ENCODE peak calls at places on chromosomes 2 and 18, in ten cellular contexts. J is A549, O is NB4, N is lower leg skin, S is heart left ventricle, F is K562, M is adrenal gland, Y is HCT116, T is right lobe of liver, W is spleen. X is an unnamed sample.

GRCh38 chr2:109448946-109449788 is 164.6 kb downstream of the SEPTIN10 start:
- DNase-seq in J (peak), O (peak), N (no peak), S (peak), F (no peak), M (no peak), Y (peak), T (peak), W (peak), X (no peak)

GRCh38 chr2:166944909-166945308 is 56.6 kb downstream of the XIRP2 start:
- DNase-seq in J (no peak), O (no peak), N (no peak), S (no peak), F (no peak), M (no peak), Y (no peak), T (no peak), W (no peak), X (no peak)

GRCh38 chr2:226837787-226838603 is 2.1 kb downstream of the RHBDD1 start:
- DNase-seq in J (no peak), O (peak), N (no peak), S (no peak), F (peak), M (no peak), Y (no peak), T (no peak), W (no peak), X (no peak)

GRCh38 chr2:201709747-201710146 is 11.3 kb upstream of the MPP4 start:
- DNase-seq in J (no peak), O (no peak), N (no peak), S (no peak), F (no peak), M (no peak), Y (no peak), T (no peak), W (no peak), X (no peak)

GRCh38 chr2:33371304-33372090 is 105.0 kb upstream of the RASGRP3 start:
- DNase-seq in J (no peak), O (no peak), N (no peak), S (no peak), F (no peak), M (no peak), Y (no peak), T (no peak), W (no peak), X (no peak)

GRCh38 chr2:234694244-234695013 is 197.5 kb upstream of the ARL4C start:
- DNase-seq in J (no peak), O (no peak), N (no peak), S (no peak), F (no peak), M (no peak), Y (peak), T (peak), W (no peak), X (peak)

GRCh38 chr2:213231966-213232365 is 52.3 kb upstream of the SPAG16 start:
- DNase-seq in J (no peak), O (no peak), N (no peak), S (no peak), F (no peak), M (no peak), Y (no peak), T (no peak), W (no peak), X (no peak)

GRCh38 chr2:36696533-36696932 is at the start of gene VIT:
- DNase-seq in J (no peak), O (peak), N (no peak), S (no peak), F (no peak), M (no peak), Y (no peak), T (no peak), W (no peak), X (no peak)

GRCh38 chr18:35060092-35060491 is 18.9 kb downstream of the MAPRE2 start:
- DNase-seq in J (no peak), O (no peak), N (no peak), S (no peak), F (no peak), M (no peak), Y (no peak), T (peak), W (no peak), X (no peak)

GRCh38 chr2:107128381-107128780 is 242.4 kb upstream of the ST6GAL2 start:
- DNase-seq in J (no peak), O (no peak), N (no peak), S (no peak), F (no peak), M (no peak), Y (no peak), T (no peak), W (no peak), X (no peak)

GRCh38 chr2:205650450-205650849 is 31.9 kb upstream of the NRP2 start:
- DNase-seq in J (no peak), O (peak), N (peak), S (no peak), F (no peak), M (no peak), Y (no peak), T (no peak), W (no peak), X (no peak)

GRCh38 chr18:46073474-46074331 is 1.6 kb upstream of the PSTPIP2 start:
- DNase-seq in J (peak), O (peak), N (peak), S (no peak), F (peak), M (peak), Y (peak), T (no peak), W (peak), X (no peak)

GRCh38 chr18:59957957-59958356 is 58.2 kb downstream of the PMAIP1 start:
- DNase-seq in J (peak), O (peak), N (peak), S (peak), F (peak), M (peak), Y (peak), T (peak), W (no peak), X (peak)

GRCh38 chr2:202754936-202755335 is 116.6 kb downstream of the ICA1L start:
- DNase-seq in J (no peak), O (no peak), N (no peak), S (no peak), F (no peak), M (no peak), Y (no peak), T (no peak), W (no peak), X (no peak)

GRCh38 chr2:35538796-35539195 is 816.8 kb upstream of the CRIM1 start:
- DNase-seq in J (no peak), O (no peak), N (no peak), S (no peak), F (no peak), M (no peak), Y (no peak), T (no peak), W (no peak), X (peak)

GRCh38 chr2:224357098-224357901 is 44.6 kb downstream of the FAM124B start:
- DNase-seq in J (peak), O (peak), N (peak), S (no peak), F (peak), M (peak), Y (peak), T (no peak), W (no peak), X (peak)

GRCh38 chr2:230326453-230327417 is at the start of gene SP140L:
- DNase-seq in J (peak), O (peak), N (peak), S (peak), F (peak), M (peak), Y (peak), T (peak), W (peak), X (peak)
- TF ChIP-seq POLR2A in J (no peak), O (peak), N (no peak), S (no peak), F (peak), M (no peak), Y (no peak), T (peak), W (no peak), X (peak)

DNA sequence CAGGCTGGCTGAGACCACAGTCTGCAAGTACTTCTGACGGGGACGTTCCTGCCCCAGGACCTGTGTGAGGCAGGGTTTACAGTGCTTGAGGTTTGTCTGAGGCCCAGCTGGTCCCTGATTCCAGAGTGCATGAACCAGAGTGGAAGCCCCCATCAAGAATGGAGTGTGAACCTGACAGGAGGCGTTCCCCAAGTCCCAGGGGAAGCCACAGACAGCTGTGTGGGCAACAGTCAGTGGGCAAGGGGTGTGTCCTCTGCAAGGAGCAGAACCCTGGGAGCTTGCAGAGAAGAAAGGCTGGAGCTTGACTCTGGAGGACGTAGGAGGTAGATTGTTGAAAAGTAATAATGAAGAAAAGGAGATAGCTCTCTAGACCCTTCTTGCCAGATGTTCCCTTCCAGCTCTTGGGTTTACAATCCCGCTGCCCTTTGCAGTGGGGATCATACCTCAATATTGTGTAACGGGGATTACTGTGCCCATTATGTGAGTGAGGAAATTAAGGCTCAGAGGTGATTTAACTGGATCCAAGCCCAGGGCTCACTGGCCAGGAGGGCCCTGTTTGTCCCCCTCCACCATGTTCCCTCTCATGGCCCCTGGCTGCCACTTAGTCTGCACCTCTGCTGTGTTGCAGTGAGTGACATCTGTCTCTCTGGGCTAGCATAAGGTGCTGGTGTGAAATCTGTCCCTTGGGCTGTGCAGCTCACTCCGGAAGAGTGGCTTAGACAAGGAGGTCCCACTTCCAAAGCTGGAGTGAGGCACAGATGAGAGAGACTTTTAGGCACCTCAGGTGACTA is 6.2 kb downstream of the DBI start:
- DNase-seq in J (no peak), O (peak), N (no peak), S (no peak), F (no peak), M (no peak), Y (no peak), T (no peak), W (no peak), X (no peak)
- TF ChIP-seq POLR2A in J (no peak), O (no peak), N (no peak), S (no peak), F (no peak), M (no peak), Y (no peak), T (no peak), W (no peak), X (no peak)

GRCh38 chr2:74181739-74182138 is 3.1 kb upstream of the MOB1A start:
- DNase-seq in J (no peak), O (peak), N (peak), S (peak), F (peak), M (peak), Y (no peak), T (no peak), W (peak), X (no peak)
- TF ChIP-seq POLR2A in J (no peak), O (no peak), N (no peak), S (no peak), F (no peak), M (no peak), Y (no peak), T (no peak), W (no peak), X (no peak)

GRCh38 chr2:159146930-159147666 is 139.4 kb downstream of the WDSUB1 start:
- DNase-seq in J (no peak), O (no peak), N (peak), S (peak), F (no peak), M (no peak), Y (peak), T (peak), W (no peak), X (no peak)
- TF ChIP-seq POLR2A in J (no peak), O (no peak), N (no peak), S (no peak), F (no peak), M (no peak), Y (no peak), T (no peak), W (no peak), X (no peak)

DNA sequence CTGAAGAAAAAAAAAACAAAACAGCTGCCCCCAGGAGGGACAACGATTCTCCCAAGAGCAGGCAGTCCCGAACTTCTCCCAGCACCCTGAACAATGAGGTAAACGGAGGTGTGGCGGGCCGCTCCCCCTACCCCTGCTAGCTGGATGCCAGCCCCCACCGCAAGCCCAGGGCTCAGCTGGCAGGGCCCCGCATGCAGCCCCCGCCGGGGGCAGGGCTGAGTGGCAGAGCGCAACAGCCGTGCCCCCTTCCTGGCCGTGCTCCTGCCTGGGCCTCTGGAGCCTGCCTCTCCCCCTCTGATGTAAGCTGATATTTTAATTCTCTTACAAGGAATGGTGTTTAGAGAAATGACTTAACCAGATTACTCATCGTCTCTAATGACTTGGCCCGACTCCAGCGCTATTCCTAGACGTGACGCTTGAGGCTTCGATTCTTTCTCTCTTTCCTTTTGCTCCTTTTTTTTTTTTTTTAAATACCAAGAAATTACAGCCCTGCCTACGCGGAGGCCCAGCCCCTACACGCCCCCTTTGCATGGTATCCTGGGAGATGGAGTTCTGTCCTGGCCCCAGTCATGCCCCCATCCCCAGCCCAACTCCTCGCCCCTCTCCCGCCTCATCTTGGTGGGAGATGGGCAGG is 4.6 kb upstream of the ARID5A start:
- DNase-seq in J (peak), O (peak), N (peak), S (peak), F (peak), M (peak), Y (peak), T (peak), W (peak), X (peak)
- TF ChIP-seq POLR2A in J (no peak), O (no peak), N (no peak), S (no peak), F (no peak), M (no peak), Y (no peak), T (peak), W (no peak), X (no peak)

GRCh38 chr2:27377618-27378095 is 2.9 kb downstream of the ZNF513 start:
- DNase-seq in J (no peak), O (no peak), N (no peak), S (no peak), F (no peak), M (no peak), Y (no peak), T (no peak), W (no peak), X (no peak)
- TF ChIP-seq POLR2A in J (peak), O (peak), N (no peak), S (no peak), F (peak), M (no peak), Y (peak), T (no peak), W (no peak), X (no peak)

GRCh38 chr2:121754851-121755236 is 607 bp upstream of the TSN start:
- DNase-seq in J (no peak), O (peak), N (no peak), S (no peak), F (no peak), M (no peak), Y (no peak), T (no peak), W (no peak), X (no peak)

GRCh38 chr2:121755237-121756111 is at the start of gene TSN:
- DNase-seq in J (peak), O (peak), N (peak), S (peak), F (peak), M (peak), Y (peak), T (peak), W (peak), X (peak)
- TF ChIP-seq POLR2A in J (peak), O (peak), N (no peak), S (no peak), F (peak), M (peak), Y (no peak), T (peak), W (peak), X (peak)

GRCh38 chr2:191845876-191846786 is 757 bp downstream of the CAVIN2 start:
- DNase-seq in J (peak), O (no peak), N (no peak), S (peak), F (peak), M (no peak), Y (no peak), T (no peak), W (peak), X (no peak)

GRCh38 chr2:191847764-191848163 is 876 bp upstream of the CAVIN2 start:
- DNase-seq in J (no peak), O (no peak), N (no peak), S (peak), F (no peak), M (no peak), Y (no peak), T (no peak), W (no peak), X (no peak)

GRCh38 chr2:191845248-191845715 is 1.6 kb downstream of the CAVIN2 start:
- DNase-seq in J (peak), O (no peak), N (no peak), S (peak), F (no peak), M (no peak), Y (no peak), T (peak), W (peak), X (no peak)

GRCh38 chr2:191848771-191849726 is 2.2 kb upstream of the CAVIN2 start:
- DNase-seq in J (no peak), O (no peak), N (no peak), S (no peak), F (no peak), M (no peak), Y (no peak), T (no peak), W (no peak), X (no peak)

GRCh38 chr2:191846787-191847620 is at the start of gene CAVIN2:
- DNase-seq in J (peak), O (no peak), N (peak), S (peak), F (peak), M (peak), Y (no peak), T (peak), W (peak), X (peak)
- TF ChIP-seq POLR2A in J (peak), O (no peak), N (no peak), S (no peak), F (peak), M (peak), Y (no peak), T (no peak), W (peak), X (peak)

X was measured in H54.